ENCODE peak calls at places on chromosomes 1 and 21, in six cellular contexts. One of them, this sample, is unnamed.

GRCh38 chr1:231442735-231443134 is 20.6 kb upstream of the EGLN1 start:
- DNase-seq in WERI-Rb-1: no peak
- DNase-seq in psoas muscle: no peak
- DNase-seq in GM23338: no peak
- DNase-seq in fibroblast of the aortic adventitia: peak; percentile 11
- DNase-seq in uterus: no peak
- DNase-seq in this sample: peak; percentile 33

GRCh38 chr1:15847893-15848142 is 311 bp downstream of the SPEN start:
- DNase-seq in WERI-Rb-1: no peak
- DNase-seq in psoas muscle: no peak
- DNase-seq in GM23338: no peak
- DNase-seq in fibroblast of the aortic adventitia: no peak
- DNase-seq in uterus: no peak
- DNase-seq in this sample: no peak

GRCh38 chr1:38028671-38029070 is 16.1 kb downstream of the UTP11 start:
- DNase-seq in WERI-Rb-1: peak; percentile 69
- DNase-seq in psoas muscle: no peak
- DNase-seq in GM23338: peak; percentile 49
- DNase-seq in fibroblast of the aortic adventitia: no peak
- DNase-seq in uterus: no peak
- DNase-seq in this sample: no peak

GRCh38 chr1:204043680-204044079 is 29.2 kb upstream of the SOX13 start:
- DNase-seq in WERI-Rb-1: no peak
- DNase-seq in psoas muscle: peak; percentile 58
- DNase-seq in GM23338: no peak
- DNase-seq in fibroblast of the aortic adventitia: no peak
- DNase-seq in uterus: no peak
- DNase-seq in this sample: no peak

GRCh38 chr1:209511169-209511568 is 72.3 kb upstream of the CAMK1G start:
- DNase-seq in WERI-Rb-1: no peak
- DNase-seq in psoas muscle: no peak
- DNase-seq in GM23338: no peak
- DNase-seq in fibroblast of the aortic adventitia: no peak
- DNase-seq in uterus: no peak
- DNase-seq in this sample: no peak

GRCh38 chr1:117821782-117822447 is 107.5 kb downstream of the GDAP2 start:
- DNase-seq in WERI-Rb-1: no peak
- DNase-seq in psoas muscle: no peak
- DNase-seq in GM23338: peak; percentile 41
- DNase-seq in fibroblast of the aortic adventitia: peak; percentile 98
- DNase-seq in uterus: no peak
- DNase-seq in this sample: peak; percentile 93

GRCh38 chr1:204513117-204513716 is 3.0 kb upstream of the MDM4 start:
- DNase-seq in WERI-Rb-1: no peak
- DNase-seq in psoas muscle: no peak
- DNase-seq in GM23338: no peak
- DNase-seq in fibroblast of the aortic adventitia: no peak
- DNase-seq in uterus: no peak
- DNase-seq in this sample: no peak

GRCh38 chr1:239682945-239683344 is 296.6 kb downstream of the CHRM3 start:
- DNase-seq in WERI-Rb-1: no peak
- DNase-seq in psoas muscle: no peak
- DNase-seq in GM23338: no peak
- DNase-seq in fibroblast of the aortic adventitia: no peak
- DNase-seq in uterus: no peak
- DNase-seq in this sample: no peak

GRCh38 chr1:31105646-31106045 is 40.1 kb upstream of the PUM1 start:
- DNase-seq in WERI-Rb-1: no peak
- DNase-seq in psoas muscle: no peak
- DNase-seq in GM23338: no peak
- DNase-seq in fibroblast of the aortic adventitia: no peak
- DNase-seq in uterus: no peak
- DNase-seq in this sample: no peak

GRCh38 chr1:199956005-199956404 is 71.5 kb upstream of the NR5A2 start:
- DNase-seq in WERI-Rb-1: peak; percentile 87
- DNase-seq in psoas muscle: no peak
- DNase-seq in GM23338: no peak
- DNase-seq in fibroblast of the aortic adventitia: no peak
- DNase-seq in uterus: no peak
- DNase-seq in this sample: no peak

GRCh38 chr1:183480971-183481431 is 8.7 kb downstream of the SMG7 start:
- DNase-seq in WERI-Rb-1: no peak
- DNase-seq in psoas muscle: no peak
- DNase-seq in GM23338: no peak
- DNase-seq in fibroblast of the aortic adventitia: peak; percentile 31
- DNase-seq in uterus: no peak
- DNase-seq in this sample: no peak

GRCh38 chr21:21688877-21689276 is 690.7 kb downstream of the NCAM2 start:
- DNase-seq in WERI-Rb-1: peak; percentile 25
- DNase-seq in psoas muscle: peak; percentile 35
- DNase-seq in GM23338: peak; percentile 80
- DNase-seq in fibroblast of the aortic adventitia: peak; percentile 6
- DNase-seq in uterus: no peak
- DNase-seq in this sample: peak; percentile 44

GRCh38 chr1:73516458-73516857 is 681.5 kb downstream of the LRRIQ3 start:
- DNase-seq in WERI-Rb-1: no peak
- DNase-seq in psoas muscle: no peak
- DNase-seq in GM23338: no peak
- DNase-seq in fibroblast of the aortic adventitia: no peak
- DNase-seq in uterus: no peak
- DNase-seq in this sample: no peak

GRCh38 chr1:153192697-153193096 is 10.5 kb upstream of the LELP1 start:
- DNase-seq in WERI-Rb-1: peak; percentile 91
- DNase-seq in psoas muscle: no peak
- DNase-seq in GM23338: peak; percentile 88
- DNase-seq in fibroblast of the aortic adventitia: no peak
- DNase-seq in uterus: no peak
- DNase-seq in this sample: no peak

GRCh38 chr1:109617291-109617801 is 2.1 kb downstream of the GNAT2 start:
- DNase-seq in WERI-Rb-1: peak; percentile 65
- DNase-seq in psoas muscle: no peak
- DNase-seq in GM23338: peak; percentile 52
- DNase-seq in fibroblast of the aortic adventitia: peak; percentile 94
- DNase-seq in uterus: no peak
- DNase-seq in this sample: peak; percentile 92

GRCh38 chr1:94772230-94772641 is 47.9 kb upstream of the SLC44A3 start:
- DNase-seq in WERI-Rb-1: no peak
- DNase-seq in psoas muscle: no peak
- DNase-seq in GM23338: no peak
- DNase-seq in fibroblast of the aortic adventitia: no peak
- DNase-seq in uterus: no peak
- DNase-seq in this sample: peak; percentile 95

GRCh38 chr1:161763522-161764098 is 2.5 kb upstream of the ATF6 start:
- DNase-seq in WERI-Rb-1: no peak
- DNase-seq in psoas muscle: no peak
- DNase-seq in GM23338: peak; percentile 71
- DNase-seq in fibroblast of the aortic adventitia: no peak
- DNase-seq in uterus: no peak
- DNase-seq in this sample: peak; percentile 30

GRCh38 chr21:33849839-33850238 is 65.8 kb downstream of the ATP5PO start:
- DNase-seq in WERI-Rb-1: no peak
- DNase-seq in psoas muscle: no peak
- DNase-seq in GM23338: no peak
- DNase-seq in fibroblast of the aortic adventitia: no peak
- DNase-seq in uterus: no peak
- DNase-seq in this sample: no peak

GRCh38 chr1:82598816-82599215 is 798.1 kb downstream of the ADGRL2 start:
- DNase-seq in WERI-Rb-1: no peak
- DNase-seq in psoas muscle: no peak
- DNase-seq in GM23338: no peak
- DNase-seq in fibroblast of the aortic adventitia: no peak
- DNase-seq in uterus: no peak
- DNase-seq in this sample: no peak

GRCh38 chr1:95380909-95381308 is 146.9 kb downstream of the RWDD3 start:
- DNase-seq in WERI-Rb-1: peak; percentile 19
- DNase-seq in psoas muscle: no peak
- DNase-seq in GM23338: no peak
- DNase-seq in fibroblast of the aortic adventitia: no peak
- DNase-seq in uterus: no peak
- DNase-seq in this sample: no peak

GRCh38 chr1:22413799-22414198 is 37.9 kb upstream of the ZBTB40 start:
- DNase-seq in WERI-Rb-1: no peak
- DNase-seq in psoas muscle: no peak
- DNase-seq in GM23338: no peak
- DNase-seq in fibroblast of the aortic adventitia: no peak
- DNase-seq in uterus: no peak
- DNase-seq in this sample: no peak

GRCh38 chr21:32004281-32004680 is 131.5 kb downstream of the HUNK start:
- DNase-seq in WERI-Rb-1: no peak
- DNase-seq in psoas muscle: no peak
- DNase-seq in GM23338: no peak
- DNase-seq in fibroblast of the aortic adventitia: no peak
- DNase-seq in uterus: no peak
- DNase-seq in this sample: no peak

GRCh38 chr1:228152918-228153258 is 3.2 kb downstream of the GJC2 start:
- DNase-seq in WERI-Rb-1: no peak
- DNase-seq in psoas muscle: no peak
- DNase-seq in GM23338: no peak
- DNase-seq in fibroblast of the aortic adventitia: no peak
- DNase-seq in uterus: peak; percentile 12
- DNase-seq in this sample: no peak

GRCh38 chr1:37930246-37931142 is 16.4 kb downstream of the INPP5B start:
- DNase-seq in WERI-Rb-1: no peak
- DNase-seq in psoas muscle: no peak
- DNase-seq in GM23338: no peak
- DNase-seq in fibroblast of the aortic adventitia: no peak
- DNase-seq in uterus: no peak
- DNase-seq in this sample: peak; percentile 31

GRCh38 chr21:20874202-20874601 is 124.0 kb upstream of the NCAM2 start:
- DNase-seq in WERI-Rb-1: no peak
- DNase-seq in psoas muscle: no peak
- DNase-seq in GM23338: no peak
- DNase-seq in fibroblast of the aortic adventitia: no peak
- DNase-seq in uterus: no peak
- DNase-seq in this sample: no peak

GRCh38 chr1:232174306-232174705 is 455.6 kb downstream of the SIPA1L2 start:
- DNase-seq in WERI-Rb-1: no peak
- DNase-seq in psoas muscle: no peak
- DNase-seq in GM23338: no peak
- DNase-seq in fibroblast of the aortic adventitia: no peak
- DNase-seq in uterus: no peak
- DNase-seq in this sample: no peak

GRCh38 chr1:53142226-53142853 is at the start of gene SLC1A7:
- DNase-seq in WERI-Rb-1: peak; percentile 86
- DNase-seq in psoas muscle: no peak
- DNase-seq in GM23338: no peak
- DNase-seq in fibroblast of the aortic adventitia: no peak
- DNase-seq in uterus: no peak
- DNase-seq in this sample: no peak

GRCh38 chr1:65198095-65198494 is 50.1 kb downstream of the AK4 start:
- DNase-seq in WERI-Rb-1: no peak
- DNase-seq in psoas muscle: no peak
- DNase-seq in GM23338: no peak
- DNase-seq in fibroblast of the aortic adventitia: peak; percentile 41
- DNase-seq in uterus: no peak
- DNase-seq in this sample: no peak
- TF ChIP-seq CTCF in WERI-Rb-1: no peak
- TF ChIP-seq CTCF in psoas muscle: no peak
- TF ChIP-seq CTCF in GM23338: no peak
- TF ChIP-seq CTCF in fibroblast of the aortic adventitia: no peak
- TF ChIP-seq CTCF in uterus: no peak
- TF ChIP-seq CTCF in this sample: no peak

DNA sequence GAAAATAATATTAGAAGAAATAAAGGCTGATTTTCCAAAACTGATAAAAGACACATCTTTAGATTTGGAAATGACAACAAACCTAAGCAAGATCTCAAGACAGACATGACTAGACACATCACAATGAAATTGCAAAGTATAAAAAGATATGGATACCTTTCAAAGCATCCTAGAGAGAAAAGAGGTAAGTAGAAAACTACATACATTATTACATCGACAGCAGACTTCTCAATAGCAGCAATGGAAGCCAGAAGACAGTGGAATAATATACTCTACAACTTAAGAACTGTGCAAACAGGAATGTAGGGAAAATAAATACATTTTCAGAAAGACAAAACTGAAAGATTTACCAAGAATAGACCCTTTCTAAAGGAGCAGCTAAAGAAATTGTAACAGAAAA is 50.2 kb downstream of the DENND1B start:
- DNase-seq in WERI-Rb-1: no peak
- DNase-seq in psoas muscle: no peak
- DNase-seq in GM23338: peak; percentile 23
- DNase-seq in fibroblast of the aortic adventitia: peak; percentile 30
- DNase-seq in uterus: no peak
- DNase-seq in this sample: peak; percentile 18
- H3K4me3 ChIP-seq in WERI-Rb-1: no peak overlapping the region
- H3K4me3 ChIP-seq in psoas muscle: no peak overlapping the region
- H3K4me3 ChIP-seq in GM23338: no peak overlapping the region
- H3K4me3 ChIP-seq in fibroblast of the aortic adventitia: no peak overlapping the region
- H3K4me3 ChIP-seq in uterus: no peak overlapping the region
- H3K4me3 ChIP-seq in this sample: no peak overlapping the region

GRCh38 chr1:6140413-6140812 is 39.7 kb downstream of the CHD5 start:
- DNase-seq in WERI-Rb-1: no peak
- DNase-seq in psoas muscle: peak; percentile 2
- DNase-seq in GM23338: no peak
- DNase-seq in fibroblast of the aortic adventitia: no peak
- DNase-seq in uterus: no peak
- DNase-seq in this sample: no peak

GRCh38 chr1:6142734-6143133 is 37.4 kb downstream of the CHD5 start:
- DNase-seq in WERI-Rb-1: no peak
- DNase-seq in psoas muscle: no peak
- DNase-seq in GM23338: no peak
- DNase-seq in fibroblast of the aortic adventitia: no peak
- DNase-seq in uterus: no peak
- DNase-seq in this sample: no peak

GRCh38 chr1:6143392-6143791 is 36.7 kb downstream of the CHD5 start:
- DNase-seq in WERI-Rb-1: no peak
- DNase-seq in psoas muscle: no peak
- DNase-seq in GM23338: no peak
- DNase-seq in fibroblast of the aortic adventitia: no peak
- DNase-seq in uterus: no peak
- DNase-seq in this sample: no peak

GRCh38 chr1:6142036-6142621 is 38.0 kb downstream of the CHD5 start:
- DNase-seq in WERI-Rb-1: no peak
- DNase-seq in psoas muscle: peak; percentile 24
- DNase-seq in GM23338: no peak
- DNase-seq in fibroblast of the aortic adventitia: no peak
- DNase-seq in uterus: no peak
- DNase-seq in this sample: no peak

GRCh38 chr1:6141601-6142000 is 38.5 kb downstream of the CHD5 start:
- DNase-seq in WERI-Rb-1: peak; percentile 43
- DNase-seq in psoas muscle: peak; percentile 18
- DNase-seq in GM23338: peak; percentile 81
- DNase-seq in fibroblast of the aortic adventitia: no peak
- DNase-seq in uterus: no peak
- DNase-seq in this sample: no peak
- TF ChIP-seq CTCF in WERI-Rb-1: peak; percentile 25
- TF ChIP-seq CTCF in psoas muscle: no peak
- TF ChIP-seq CTCF in GM23338: peak; percentile 48
- TF ChIP-seq CTCF in fibroblast of the aortic adventitia: no peak
- TF ChIP-seq CTCF in uterus: no peak
- TF ChIP-seq CTCF in this sample: peak; percentile 14

GRCh38 chr1:89610457-89610991 is 22.4 kb upstream of the LRRC8C start:
- DNase-seq in WERI-Rb-1: no peak
- DNase-seq in psoas muscle: peak; percentile 43
- DNase-seq in GM23338: no peak
- DNase-seq in fibroblast of the aortic adventitia: no peak
- DNase-seq in uterus: no peak
- DNase-seq in this sample: no peak
- H3K4me3 ChIP-seq in WERI-Rb-1: no peak overlapping the region
- H3K4me3 ChIP-seq in psoas muscle: no peak overlapping the region
- H3K4me3 ChIP-seq in GM23338: no peak overlapping the region
- H3K4me3 ChIP-seq in fibroblast of the aortic adventitia: no peak overlapping the region
- H3K4me3 ChIP-seq in uterus: no peak overlapping the region
- H3K4me3 ChIP-seq in this sample: no peak overlapping the region

GRCh38 chr1:28370220-28371010 is 875 bp downstream of the PHACTR4 start:
- DNase-seq in WERI-Rb-1: peak; percentile 31
- DNase-seq in psoas muscle: no peak
- DNase-seq in GM23338: peak; percentile 56
- DNase-seq in fibroblast of the aortic adventitia: peak; percentile 55
- DNase-seq in uterus: no peak
- DNase-seq in this sample: peak; percentile 22
- TF ChIP-seq CTCF in WERI-Rb-1: peak; percentile 1
- TF ChIP-seq CTCF in psoas muscle: peak; percentile 12
- TF ChIP-seq CTCF in GM23338: no peak
- TF ChIP-seq CTCF in fibroblast of the aortic adventitia: peak; percentile 34
- TF ChIP-seq CTCF in uterus: peak; percentile 34
- TF ChIP-seq CTCF in this sample: no peak